ENCODE peak calls at places on chromosomes 7 and 10, in four cellular contexts. X is colonic mucosa, S is HCT116, P is GM23248. V is an unnamed sample.

GRCh38 chr7:149782682-149783345 is 9.4 kb upstream of the ZNF467 start:
- DNase-seq in X (no peak), S (no peak), P (no peak), V (no peak)

GRCh38 chr7:52719677-52720076 is 315.8 kb upstream of the POM121L12 start:
- DNase-seq in X (no peak), S (no peak), P (no peak), V (no peak)

GRCh38 chr10:71081229-71081560 is 131.2 kb upstream of the UNC5B start:
- DNase-seq in X (no peak), S (no peak), P (no peak), V (no peak)

GRCh38 chr7:5452470-5452899 is 28.9 kb upstream of the TNRC18 start:
- DNase-seq in X (no peak), S (no peak), P (peak; percentile 56), V (no peak)

GRCh38 chr10:120403109-120403508 is 53.9 kb upstream of the PLPP4 start:
- DNase-seq in X (no peak), S (no peak), P (peak; percentile 34), V (no peak)

GRCh38 chr10:110827410-110827809 is 44.3 kb upstream of the PDCD4 start:
- DNase-seq in X (no peak), S (no peak), P (peak; percentile 73), V (no peak)

GRCh38 chr10:37572206-37572605 is 285.2 kb downstream of the ZNF248 start:
- DNase-seq in X (no peak), S (no peak), P (no peak), V (no peak)

GRCh38 chr7:94403546-94403945 is 8.9 kb downstream of the COL1A2 start:
- DNase-seq in X (no peak), S (no peak), P (peak; percentile 52), V (no peak)

GRCh38 chr10:182441-183201 is 47.4 kb downstream of the ZMYND11 start:
- DNase-seq in X (no peak), S (no peak), P (no peak), V (no peak)

GRCh38 chr7:132362059-132362458 is 214.2 kb downstream of the PLXNA4 start:
- DNase-seq in X (no peak), S (no peak), P (no peak), V (no peak)

GRCh38 chr10:8074881-8075280 is 20.4 kb downstream of the GATA3 start:
- DNase-seq in X (no peak), S (no peak), P (no peak), V (no peak)

GRCh38 chr7:89091550-89091949 is 296.0 kb upstream of the TEX47 start:
- DNase-seq in X (no peak), S (no peak), P (no peak), V (no peak)

GRCh38 chr7:30905078-30906012 is 6.3 kb upstream of the AQP1 start:
- DNase-seq in X (peak; percentile 68), S (no peak), P (no peak), V (no peak)

GRCh38 chr7:7237201-7237977 is 55.0 kb downstream of the C1GALT1 start:
- DNase-seq in X (no peak), S (no peak), P (no peak), V (no peak)

GRCh38 chr7:47707596-47707995 is 125.7 kb upstream of the TNS3 start:
- DNase-seq in X (no peak), S (no peak), P (no peak), V (no peak)

GRCh38 chr10:8006274-8006999 is 48.1 kb upstream of the GATA3 start:
- DNase-seq in X (no peak), S (no peak), P (no peak), V (no peak)

DNA sequence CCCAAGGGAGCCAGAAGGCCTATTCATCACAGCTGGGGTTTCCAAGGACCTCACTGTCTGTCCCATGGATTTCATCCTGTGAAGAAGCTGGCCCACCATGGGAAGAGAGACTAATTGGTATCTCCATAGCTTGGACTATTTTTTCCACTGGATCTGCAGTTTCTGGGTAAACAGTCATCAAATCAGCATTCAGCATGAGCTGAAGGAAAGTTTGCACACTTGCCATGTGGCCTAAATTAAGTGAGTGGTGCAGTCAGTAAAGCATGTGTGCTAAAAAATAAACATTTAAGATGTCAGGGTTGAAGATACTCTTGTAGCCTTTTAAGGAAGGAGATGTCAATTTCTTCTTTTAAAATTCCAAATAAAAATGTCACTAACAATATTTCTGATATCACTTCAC is 381.1 kb upstream of the ZMIZ1 start:
- DNase-seq in X (no peak), S (no peak), P (peak; percentile 25), V (no peak)
- H3K27ac ChIP-seq in X (no peak overlapping the region), S (no peak overlapping the region), P (no peak overlapping the region), V (no peak overlapping the region)

DNA sequence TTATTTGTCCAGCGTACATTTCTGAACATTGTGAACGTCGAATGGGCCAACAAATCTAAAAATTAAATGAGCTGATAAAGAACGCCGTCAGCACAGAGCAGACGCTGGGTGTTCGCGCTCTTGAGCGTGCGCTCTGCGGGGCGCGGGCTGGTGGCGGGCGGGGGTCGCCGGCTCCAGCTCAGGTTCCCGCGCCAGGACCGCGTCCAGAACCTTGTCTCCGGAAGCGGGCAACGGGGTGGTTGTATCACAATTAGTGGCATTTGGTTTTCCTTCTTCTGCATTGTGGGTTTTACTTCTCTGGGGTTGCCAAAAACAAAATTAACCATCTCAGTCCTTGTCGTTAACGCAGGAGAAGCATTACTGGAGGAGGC is 2.4 kb downstream of the CYP2E1 start:
- DNase-seq in X (no peak), S (no peak), P (no peak), V (no peak)
- H3K27me3 ChIP-seq in X (peaks cover 32% of the 10 kb centered on the region), S (no peaks in the 10 kb centered on the region), P (peaks cover 43% of the 10 kb centered on the region), V (peaks cover 4% of the 10 kb centered on the region)

DNA sequence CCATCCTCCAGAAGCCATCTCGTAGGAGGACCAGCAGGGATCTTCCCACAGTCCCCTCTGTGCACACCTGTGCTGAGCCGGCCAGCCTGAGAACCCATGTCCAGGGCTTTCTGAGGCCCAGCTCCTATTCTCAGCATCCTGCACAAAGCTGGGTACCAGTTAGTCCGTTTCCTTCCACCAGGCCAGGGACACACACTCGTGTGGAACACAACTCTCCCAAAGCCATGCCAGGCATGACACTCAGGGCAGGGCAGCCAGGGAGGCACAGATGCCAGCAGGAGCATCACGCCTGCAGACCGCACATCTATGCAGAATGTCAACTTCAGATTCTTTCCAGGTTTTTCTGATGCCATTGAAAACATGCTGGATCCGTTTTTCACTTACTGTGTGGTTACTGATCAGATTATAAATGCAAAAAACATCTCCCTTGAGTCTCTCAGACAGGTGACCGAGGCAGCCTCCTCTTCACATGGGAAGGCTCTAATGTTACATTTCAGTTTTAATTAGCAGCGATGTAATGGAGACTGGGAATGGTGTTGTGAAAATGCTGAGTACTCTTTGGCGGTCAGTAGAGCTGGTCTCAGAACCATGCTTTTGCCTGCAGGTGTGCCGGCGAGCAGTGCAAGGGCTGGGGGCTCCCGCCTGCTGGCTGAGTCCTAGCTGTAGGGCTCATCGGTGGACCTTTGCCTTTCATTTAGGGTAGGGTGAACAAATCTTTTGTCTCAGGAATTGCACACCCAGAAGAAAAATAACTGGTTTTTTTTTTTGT is 3.3 kb upstream of the SUN1 start:
- DNase-seq in X (no peak), S (no peak), P (no peak), V (no peak)
- H3K27ac ChIP-seq in X (no peak overlapping the region), S (peak overlapping the region; percentile 98), P (no peak overlapping the region), V (no peak overlapping the region)

GRCh38 chr10:132058793-132059759 is 6.7 kb upstream of the JAKMIP3 start:
- DNase-seq in X (no peak), S (no peak), P (no peak), V (no peak)
- H3K27me3 ChIP-seq in X (no peaks in the 10 kb centered on the region), S (no peaks in the 10 kb centered on the region), P (no peaks in the 10 kb centered on the region), V (no peaks in the 10 kb centered on the region)

GRCh38 chr10:4329237-4329636 is 496.8 kb upstream of the AKR1E2 start:
- DNase-seq in X (no peak), S (no peak), P (no peak), V (no peak)
- H3K27ac ChIP-seq in X (no peak overlapping the region), S (no peak overlapping the region), P (no peak overlapping the region), V (no peak overlapping the region)